ENCODE peak calls at places on chromosome 14, in four cellular contexts. One of them, this sample, is unnamed.

GRCh38 chr14:21248739-21249411 is 20.4 kb downstream of the HNRNPC start:
- DNase-seq in HepG2: no peak
- DNase-seq in K562: no peak
- DNase-seq in WTC11: no peak
- DNase-seq in this sample: no peak

GRCh38 chr14:101223147-101223546 is 319.6 kb upstream of the RTL1 start:
- DNase-seq in HepG2: no peak
- DNase-seq in K562: no peak
- DNase-seq in WTC11: no peak
- DNase-seq in this sample: no peak

GRCh38 chr14:104358528-104359300 is 220.3 kb downstream of the KIF26A start:
- DNase-seq in HepG2: no peak
- DNase-seq in K562: no peak
- DNase-seq in WTC11: no peak
- DNase-seq in this sample: no peak

GRCh38 chr14:21924479-21924878 is 250.9 kb upstream of the OR4E1 start:
- DNase-seq in HepG2: no peak
- DNase-seq in K562: no peak
- DNase-seq in WTC11: peak
- DNase-seq in this sample: no peak

GRCh38 chr14:62097072-62097471 is 334.9 kb downstream of the SNAPC1 start:
- DNase-seq in HepG2: no peak
- DNase-seq in K562: no peak
- DNase-seq in WTC11: no peak
- DNase-seq in this sample: no peak

GRCh38 chr14:103141117-103141796 is 18.0 kb downstream of the TNFAIP2 start:
- DNase-seq in HepG2: peak
- DNase-seq in K562: peak
- DNase-seq in WTC11: peak
- DNase-seq in this sample: peak

GRCh38 chr14:36167431-36167830 is 9.1 kb downstream of the PTCSC3 start:
- DNase-seq in HepG2: no peak
- DNase-seq in K562: no peak
- DNase-seq in WTC11: no peak
- DNase-seq in this sample: no peak

GRCh38 chr14:39102265-39102968 is 618 bp downstream of the SEC23A start:
- DNase-seq in HepG2: peak
- DNase-seq in K562: no peak
- DNase-seq in WTC11: no peak
- DNase-seq in this sample: peak

GRCh38 chr14:24296341-24297157 is 3.0 kb downstream of the DHRS1 start:
- DNase-seq in HepG2: peak
- DNase-seq in K562: peak
- DNase-seq in WTC11: peak
- DNase-seq in this sample: peak

GRCh38 chr14:80784824-80785223 is 156.7 kb downstream of the CEP128 start:
- DNase-seq in HepG2: no peak
- DNase-seq in K562: no peak
- DNase-seq in WTC11: no peak
- DNase-seq in this sample: no peak

GRCh38 chr14:69673099-69673498 is 61.7 kb downstream of the SUSD6 start:
- DNase-seq in HepG2: no peak
- DNase-seq in K562: no peak
- DNase-seq in WTC11: no peak
- DNase-seq in this sample: no peak

GRCh38 chr14:21589317-21589716 is 9.4 kb upstream of the OR10G3 start:
- DNase-seq in HepG2: no peak
- DNase-seq in K562: no peak
- DNase-seq in WTC11: no peak
- DNase-seq in this sample: no peak

GRCh38 chr14:72513994-72514659 is 379.8 kb downstream of the DPF3 start:
- DNase-seq in HepG2: peak
- DNase-seq in K562: peak
- DNase-seq in WTC11: no peak
- DNase-seq in this sample: peak

GRCh38 chr14:60650382-60650961 is 1.2 kb upstream of the SIX1 start:
- DNase-seq in HepG2: no peak
- DNase-seq in K562: no peak
- DNase-seq in WTC11: no peak
- DNase-seq in this sample: no peak

GRCh38 chr14:72663956-72664650 is 229.8 kb downstream of the DPF3 start:
- DNase-seq in HepG2: no peak
- DNase-seq in K562: no peak
- DNase-seq in WTC11: no peak
- DNase-seq in this sample: no peak

GRCh38 chr14:67331368-67332125 is 28.1 kb downstream of the ATP6V1D start:
- DNase-seq in HepG2: no peak
- DNase-seq in K562: no peak
- DNase-seq in WTC11: no peak
- DNase-seq in this sample: no peak

GRCh38 chr14:104795781-104796681 is 483 bp upstream of the AKT1 start:
- DNase-seq in HepG2: peak
- DNase-seq in K562: no peak
- DNase-seq in WTC11: no peak
- DNase-seq in this sample: peak

GRCh38 chr14:21109377-21110260 is 8.8 kb downstream of the TMEM253 start:
- DNase-seq in HepG2: peak
- DNase-seq in K562: no peak
- DNase-seq in WTC11: no peak
- DNase-seq in this sample: no peak

GRCh38 chr14:94367347-94367746 is 21.1 kb downstream of the SERPINA1 start:
- DNase-seq in HepG2: no peak
- DNase-seq in K562: no peak
- DNase-seq in WTC11: no peak
- DNase-seq in this sample: no peak

GRCh38 chr14:61183486-61183885 is 97.7 kb downstream of the TMEM30B start:
- DNase-seq in HepG2: no peak
- DNase-seq in K562: no peak
- DNase-seq in WTC11: no peak
- DNase-seq in this sample: no peak

GRCh38 chr14:60958146-60958545 is 22.7 kb downstream of the TRMT5 start:
- DNase-seq in HepG2: no peak
- DNase-seq in K562: no peak
- DNase-seq in WTC11: no peak
- DNase-seq in this sample: no peak

GRCh38 chr14:81211844-81212243 is 8.9 kb downstream of the GTF2A1 start:
- DNase-seq in HepG2: peak
- DNase-seq in K562: no peak
- DNase-seq in WTC11: no peak
- DNase-seq in this sample: peak

GRCh38 chr14:77041837-77042557 is 13.5 kb upstream of the IRF2BPL start:
- DNase-seq in HepG2: no peak
- DNase-seq in K562: no peak
- DNase-seq in WTC11: no peak
- DNase-seq in this sample: no peak

GRCh38 chr14:67694791-67695393 is 672 bp downstream of the RDH11 start:
- DNase-seq in HepG2: peak
- DNase-seq in K562: peak
- DNase-seq in WTC11: peak
- DNase-seq in this sample: peak

GRCh38 chr14:81137316-81137715 is 83.4 kb downstream of the GTF2A1 start:
- DNase-seq in HepG2: no peak
- DNase-seq in K562: no peak
- DNase-seq in WTC11: no peak
- DNase-seq in this sample: no peak

GRCh38 chr14:34837801-34838322 is 37.3 kb downstream of the BAZ1A start:
- DNase-seq in HepG2: peak
- DNase-seq in K562: no peak
- DNase-seq in WTC11: no peak
- DNase-seq in this sample: no peak

GRCh38 chr14:25041898-25042297 is 8.0 kb downstream of the STXBP6 start:
- DNase-seq in HepG2: no peak
- DNase-seq in K562: no peak
- DNase-seq in WTC11: no peak
- DNase-seq in this sample: no peak

GRCh38 chr14:103624860-103625259 is 4.2 kb upstream of the KLC1 start:
- DNase-seq in HepG2: peak
- DNase-seq in K562: no peak
- DNase-seq in WTC11: no peak
- DNase-seq in this sample: no peak

GRCh38 chr14:75525969-75526368 is 3.7 kb downstream of the BATF start:
- DNase-seq in HepG2: no peak
- DNase-seq in K562: no peak
- DNase-seq in WTC11: no peak
- DNase-seq in this sample: no peak

GRCh38 chr14:73846944-73847343 is 4.7 kb upstream of the PTGR2 start:
- DNase-seq in HepG2: no peak
- DNase-seq in K562: no peak
- DNase-seq in WTC11: no peak
- DNase-seq in this sample: no peak
- TF ChIP-seq ELF4 in HepG2: no peak
- TF ChIP-seq ELF4 in K562: no peak
- TF ChIP-seq ELF4 in WTC11: no peak
- TF ChIP-seq ELF4 in this sample: no peak

GRCh38 chr14:100078216-100078780 is 13.1 kb downstream of the EVL start:
- DNase-seq in HepG2: no peak
- DNase-seq in K562: no peak
- DNase-seq in WTC11: no peak
- DNase-seq in this sample: no peak

GRCh38 chr14:100080206-100080605 is 15.0 kb downstream of the EVL start:
- DNase-seq in HepG2: no peak
- DNase-seq in K562: no peak
- DNase-seq in WTC11: no peak
- DNase-seq in this sample: no peak

GRCh38 chr14:100079606-100080005 is 14.4 kb downstream of the EVL start:
- DNase-seq in HepG2: no peak
- DNase-seq in K562: no peak
- DNase-seq in WTC11: no peak
- DNase-seq in this sample: no peak

GRCh38 chr14:100077441-100077840 is 12.2 kb downstream of the EVL start:
- DNase-seq in HepG2: no peak
- DNase-seq in K562: no peak
- DNase-seq in WTC11: no peak
- DNase-seq in this sample: no peak

DNA sequence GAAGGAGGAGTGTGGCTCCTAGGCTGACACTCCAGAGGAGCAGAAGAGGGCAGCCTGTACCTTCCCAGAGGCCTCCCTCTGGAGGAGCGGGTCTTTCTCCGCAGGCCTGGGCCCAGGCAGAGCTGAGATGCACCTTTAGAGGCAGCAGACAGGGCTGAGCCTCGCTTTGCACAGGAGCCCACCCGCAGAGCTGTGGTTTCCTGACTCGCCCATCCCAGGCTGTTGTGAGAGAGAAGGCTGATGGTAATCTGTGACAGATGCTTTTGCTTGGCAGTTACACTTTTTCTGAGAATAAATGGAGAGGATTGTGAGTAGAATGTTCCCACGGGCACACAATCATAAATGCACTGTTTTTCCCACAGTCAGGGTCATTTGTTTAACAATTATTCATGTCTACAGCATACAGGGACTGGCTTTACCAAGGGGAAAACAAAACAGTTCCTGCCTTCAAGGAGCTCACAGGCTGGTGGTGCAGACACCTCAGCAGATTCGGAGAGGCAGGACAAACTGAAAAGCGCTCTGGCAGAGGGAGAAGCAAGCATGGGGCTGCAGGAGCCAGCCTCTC is 13.9 kb downstream of the EVL start:
- DNase-seq in HepG2: no peak
- DNase-seq in K562: peak
- DNase-seq in WTC11: peak
- DNase-seq in this sample: peak
- TF ChIP-seq SP1 in HepG2: no peak
- TF ChIP-seq SP1 in K562: no peak
- TF ChIP-seq SP1 in WTC11: no peak
- TF ChIP-seq SP1 in this sample: no peak

GRCh38 chr14:32134448-32135070 is 57.5 kb downstream of the ARHGAP5 start:
- DNase-seq in HepG2: no peak
- DNase-seq in K562: no peak
- DNase-seq in WTC11: no peak
- DNase-seq in this sample: peak
- TF ChIP-seq ELF4 in HepG2: no peak
- TF ChIP-seq ELF4 in K562: no peak
- TF ChIP-seq ELF4 in WTC11: no peak
- TF ChIP-seq ELF4 in this sample: no peak

GRCh38 chr14:52131640-52132320 is 62.9 kb upstream of the NID2 start:
- DNase-seq in HepG2: peak
- DNase-seq in K562: peak
- DNase-seq in WTC11: peak
- DNase-seq in this sample: peak
- TF ChIP-seq SP1 in HepG2: no peak
- TF ChIP-seq SP1 in K562: no peak
- TF ChIP-seq SP1 in WTC11: no peak
- TF ChIP-seq SP1 in this sample: no peak

GRCh38 chr14:64614214-64614613 is 64.5 kb downstream of the PPP1R36 start:
- DNase-seq in HepG2: no peak
- DNase-seq in K562: no peak
- DNase-seq in WTC11: no peak
- DNase-seq in this sample: no peak

GRCh38 chr14:64614992-64615391 is 65.2 kb downstream of the PPP1R36 start:
- DNase-seq in HepG2: no peak
- DNase-seq in K562: no peak
- DNase-seq in WTC11: no peak
- DNase-seq in this sample: no peak

GRCh38 chr14:64610049-64610746 is 60.4 kb downstream of the PPP1R36 start:
- DNase-seq in HepG2: no peak
- DNase-seq in K562: no peak
- DNase-seq in WTC11: no peak
- DNase-seq in this sample: no peak

GRCh38 chr14:64612021-64612380 is 62.2 kb downstream of the PPP1R36 start:
- DNase-seq in HepG2: no peak
- DNase-seq in K562: no peak
- DNase-seq in WTC11: no peak
- DNase-seq in this sample: no peak

DNA sequence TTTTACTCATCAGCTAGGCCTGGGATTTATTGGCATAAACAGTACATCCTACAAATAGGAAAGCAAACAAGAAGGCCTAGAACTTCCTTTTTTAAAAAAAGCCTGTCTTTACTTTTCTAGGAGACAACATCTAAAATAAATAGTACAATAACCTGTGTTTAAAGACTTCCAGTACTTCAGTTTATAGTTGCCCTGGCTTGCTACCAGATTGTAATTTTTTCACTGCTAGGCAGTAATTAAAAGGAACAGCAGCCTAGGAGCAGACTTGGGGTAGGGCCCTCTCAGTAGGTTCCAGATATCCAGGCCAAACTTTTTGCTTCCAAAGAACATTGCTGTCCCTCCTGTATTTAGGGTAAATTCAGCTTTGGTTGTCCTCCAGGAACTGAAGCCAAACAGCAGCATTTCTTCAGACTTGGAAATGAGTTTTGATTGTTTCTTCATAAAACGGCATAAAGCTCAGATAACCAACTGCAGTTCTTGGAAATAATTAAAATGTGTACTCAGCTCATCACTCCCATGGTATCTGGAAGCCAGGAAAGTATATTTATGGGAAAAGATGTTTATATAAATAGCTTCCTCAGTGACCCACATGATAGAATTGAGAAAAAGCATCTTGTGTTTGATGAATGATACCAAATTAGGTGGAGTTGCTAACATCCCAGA is 61.7 kb downstream of the PPP1R36 start:
- DNase-seq in HepG2: no peak
- DNase-seq in K562: no peak
- DNase-seq in WTC11: no peak
- DNase-seq in this sample: no peak
- TF ChIP-seq ELF4 in HepG2: no peak
- TF ChIP-seq ELF4 in K562: no peak
- TF ChIP-seq ELF4 in WTC11: no peak
- TF ChIP-seq ELF4 in this sample: no peak